ENCODE peak calls at places on chromosomes 16 and 17, in five cellular contexts. J, U, Q, X and B are unnamed samples. For H3K4me1, the result is how much of the 10 kb centered on the place peaks cover.

GRCh38 chr17:81436294-81436849 is 41.1 kb downstream of the BAHCC1 start:
- DNase-seq in J (peak), U (no peak), Q (peak), X (no peak), B (peak)

GRCh38 chr17:8235676-8236075 is 12.2 kb downstream of the CTC1 start:
- DNase-seq in J (no peak), U (no peak), Q (no peak), X (no peak), B (no peak)

GRCh38 chr16:13104772-13105171 is 203.4 kb downstream of the SHISA9 start:
- DNase-seq in J (no peak), U (no peak), Q (no peak), X (no peak), B (no peak)

GRCh38 chr17:77499699-77500435 is 359.1 kb downstream of the SEC14L1 start:
- DNase-seq in J (no peak), U (peak), Q (no peak), X (no peak), B (no peak)

GRCh38 chr17:65794572-65794971 is 233.1 kb upstream of the AXIN2 start:
- DNase-seq in J (no peak), U (no peak), Q (no peak), X (peak), B (no peak)

GRCh38 chr17:75645501-75645888 is 12.3 kb downstream of the SMIM5 start:
- DNase-seq in J (no peak), U (no peak), Q (no peak), X (peak), B (no peak)

GRCh38 chr16:3727806-3728381 is 10.6 kb upstream of the TRAP1 start:
- DNase-seq in J (no peak), U (no peak), Q (no peak), X (no peak), B (no peak)

GRCh38 chr17:78781339-78782304 is at the start of gene CYTH1:
- DNase-seq in J (peak), U (peak), Q (no peak), X (peak), B (peak)

GRCh38 chr17:32723310-32723955 is 153.5 kb downstream of the MYO1D start:
- DNase-seq in J (no peak), U (no peak), Q (peak), X (no peak), B (no peak)

GRCh38 chr16:35559911-35560636 is 2100.7 kb downstream of the TP53TG3F start:
- DNase-seq in J (no peak), U (no peak), Q (no peak), X (no peak), B (no peak)

GRCh38 chr16:11253009-11253994 is 2.7 kb downstream of the SOCS1 start:
- DNase-seq in J (no peak), U (no peak), Q (no peak), X (no peak), B (no peak)

GRCh38 chr17:82283208-82283749 is 9.8 kb upstream of the CSNK1D start:
- DNase-seq in J (no peak), U (no peak), Q (no peak), X (no peak), B (no peak)

GRCh38 chr17:12730931-12731521 is 58.3 kb upstream of the ARHGAP44 start:
- DNase-seq in J (peak), U (peak), Q (peak), X (peak), B (no peak)

GRCh38 chr17:7884581-7885356 is 3.8 kb upstream of the CHD3 start:
- DNase-seq in J (peak), U (no peak), Q (no peak), X (no peak), B (peak)

GRCh38 chr17:14738652-14738988 is 437.7 kb downstream of the HS3ST3B1 start:
- DNase-seq in J (no peak), U (no peak), Q (no peak), X (no peak), B (no peak)

GRCh38 chr16:52649870-52650269 is 102.9 kb upstream of the TOX3 start:
- DNase-seq in J (no peak), U (no peak), Q (no peak), X (no peak), B (no peak)

GRCh38 chr17:44733753-44734152 is 25.0 kb upstream of the ADAM11 start:
- DNase-seq in J (no peak), U (no peak), Q (no peak), X (no peak), B (no peak)

GRCh38 chr17:58412910-58413630 is 4.3 kb downstream of the RNF43 start:
- DNase-seq in J (no peak), U (no peak), Q (no peak), X (no peak), B (no peak)

GRCh38 chr16:16184594-16184993 is 38.7 kb downstream of the ABCC6 start:
- DNase-seq in J (no peak), U (no peak), Q (no peak), X (no peak), B (no peak)

GRCh38 chr17:72592242-72592966 is 471.6 kb downstream of the SOX9 start:
- DNase-seq in J (peak), U (peak), Q (peak), X (peak), B (peak)

GRCh38 chr17:58377005-58377660 is 25.1 kb upstream of the SUPT4H1 start:
- DNase-seq in J (no peak), U (no peak), Q (no peak), X (peak), B (no peak)

GRCh38 chr17:58702708-58703107 is 10.3 kb downstream of the RAD51C start:
- DNase-seq in J (no peak), U (no peak), Q (no peak), X (no peak), B (no peak)

GRCh38 chr17:33968350-33969044 is 286.6 kb upstream of the CCL2 start:
- DNase-seq in J (no peak), U (no peak), Q (no peak), X (no peak), B (no peak)

GRCh38 chr17:65896889-65897288 is 295.0 kb downstream of the CEP112 start:
- DNase-seq in J (no peak), U (no peak), Q (no peak), X (no peak), B (no peak)

GRCh38 chr17:5975651-5976050 is 94.5 kb upstream of the WSCD1 start:
- DNase-seq in J (no peak), U (no peak), Q (no peak), X (no peak), B (no peak)

GRCh38 chr16:507996-508395 is 19.5 kb upstream of the CAPN15 start:
- DNase-seq in J (no peak), U (no peak), Q (no peak), X (no peak), B (no peak)

GRCh38 chr17:37090941-37091340 is 142.2 kb downstream of the AATF start:
- DNase-seq in J (no peak), U (no peak), Q (no peak), X (no peak), B (no peak)

GRCh38 chr16:24758373-24758772 is 28.9 kb downstream of the TNRC6A start:
- DNase-seq in J (no peak), U (no peak), Q (no peak), X (no peak), B (no peak)

GRCh38 chr16:54287018-54287757 is 601 bp upstream of the IRX3 start:
- DNase-seq in J (no peak), U (peak), Q (no peak), X (no peak), B (no peak)

GRCh38 chr16:66984902-66985311 is 3.5 kb upstream of the CES4A start:
- DNase-seq in J (no peak), U (no peak), Q (no peak), X (no peak), B (no peak)

GRCh38 chr16:90032664-90033346 is 13.5 kb upstream of the DBNDD1 start:
- DNase-seq in J (no peak), U (no peak), Q (no peak), X (no peak), B (no peak)

GRCh38 chr16:19520861-19521331 is 1.0 kb downstream of the GDE1 start:
- DNase-seq in J (no peak), U (no peak), Q (no peak), X (peak), B (no peak)

DNA sequence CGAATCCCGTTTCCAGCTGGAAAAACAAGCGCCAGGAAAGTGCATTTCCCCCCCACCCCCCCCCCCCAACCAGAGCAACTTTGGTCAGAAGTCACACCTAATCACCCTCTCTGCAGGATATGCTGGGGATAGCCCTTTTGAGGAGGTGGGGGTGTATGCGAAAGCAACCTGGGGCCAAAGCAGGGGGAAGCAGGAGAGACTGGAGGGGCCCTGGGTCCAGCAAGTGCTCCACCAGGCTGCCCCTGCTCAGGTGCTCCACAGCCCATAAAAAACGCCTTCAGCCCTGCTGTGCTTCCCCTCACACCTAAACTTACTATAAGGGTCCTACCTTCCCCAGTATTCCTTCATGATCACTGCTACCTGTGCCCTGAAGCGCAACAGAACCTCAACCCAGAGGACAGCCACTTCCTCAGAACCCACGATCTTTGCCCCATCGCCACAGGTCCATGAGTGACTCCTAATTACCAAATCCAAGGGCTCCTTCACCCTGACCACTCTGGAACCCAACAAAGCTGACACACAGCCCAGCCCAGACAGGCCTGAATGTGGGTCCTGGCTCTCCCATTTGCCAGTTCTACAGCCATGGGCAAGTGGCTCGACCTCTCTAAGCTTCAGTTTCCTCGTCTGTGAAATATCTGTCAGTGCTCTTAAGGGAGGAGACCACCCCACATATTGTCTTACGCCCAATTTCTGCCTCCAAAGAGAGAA is 18.1 kb upstream of the ENDOV start:
- DNase-seq in J (no peak), U (no peak), Q (no peak), X (no peak), B (no peak)
- H3K4me1 ChIP-seq in J (under half), U (under half), Q (under half), X (under half), B (under half)

GRCh38 chr16:50697881-50698767 is 4.7 kb downstream of the NOD2 start:
- DNase-seq in J (peak), U (peak), Q (peak), X (peak), B (peak)

GRCh38 chr16:50695017-50696000 is 1.9 kb downstream of the NOD2 start:
- DNase-seq in J (no peak), U (no peak), Q (no peak), X (peak), B (peak)

GRCh38 chr16:50697421-50697715 is 4.0 kb downstream of the NOD2 start:
- DNase-seq in J (no peak), U (peak), Q (no peak), X (no peak), B (no peak)

GRCh38 chr16:50696126-50696525 is 2.7 kb downstream of the NOD2 start:
- DNase-seq in J (no peak), U (no peak), Q (no peak), X (peak), B (no peak)

GRCh38 chr16:50696575-50697420 is 3.4 kb downstream of the NOD2 start:
- DNase-seq in J (peak), U (peak), Q (peak), X (peak), B (peak)
- H3K4me1 ChIP-seq in J (under half), U (half or more), Q (under half), X (under half), B (under half)

GRCh38 chr16:48536600-48537200 is 73.3 kb downstream of the N4BP1 start:
- DNase-seq in J (no peak), U (no peak), Q (no peak), X (no peak), B (no peak)

GRCh38 chr16:48535831-48536599 is 74.0 kb downstream of the N4BP1 start:
- DNase-seq in J (peak), U (peak), Q (peak), X (no peak), B (peak)

GRCh38 chr16:48533931-48534330 is 76.0 kb downstream of the N4BP1 start:
- DNase-seq in J (no peak), U (peak), Q (no peak), X (no peak), B (no peak)

GRCh38 chr16:48534601-48535340 is 75.2 kb downstream of the N4BP1 start:
- DNase-seq in J (no peak), U (peak), Q (no peak), X (no peak), B (no peak)

DNA sequence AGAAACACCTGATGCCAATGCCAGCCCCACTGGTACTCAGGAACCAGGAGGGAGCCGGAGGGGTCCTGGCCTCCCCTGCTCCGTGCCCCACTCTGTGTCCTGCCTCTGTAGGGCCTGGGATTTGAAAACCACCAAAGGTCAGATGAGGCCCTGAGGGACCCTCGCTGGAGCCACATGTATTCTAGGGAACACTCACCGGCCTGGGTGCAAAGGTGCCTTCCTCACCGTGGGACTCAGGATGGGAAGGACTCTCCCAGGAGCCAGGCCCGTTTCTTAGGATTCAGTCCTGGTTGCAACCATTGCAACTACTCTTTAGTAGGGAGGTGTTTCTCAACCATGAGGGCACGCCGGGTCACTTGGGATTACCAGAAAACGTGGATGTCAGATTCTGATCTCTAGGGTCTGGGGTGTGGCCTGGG is 74.6 kb downstream of the N4BP1 start:
- DNase-seq in J (no peak), U (peak), Q (no peak), X (no peak), B (peak)
- H3K4me1 ChIP-seq in J (under half), U (half or more), Q (half or more), X (under half), B (under half)

DNA sequence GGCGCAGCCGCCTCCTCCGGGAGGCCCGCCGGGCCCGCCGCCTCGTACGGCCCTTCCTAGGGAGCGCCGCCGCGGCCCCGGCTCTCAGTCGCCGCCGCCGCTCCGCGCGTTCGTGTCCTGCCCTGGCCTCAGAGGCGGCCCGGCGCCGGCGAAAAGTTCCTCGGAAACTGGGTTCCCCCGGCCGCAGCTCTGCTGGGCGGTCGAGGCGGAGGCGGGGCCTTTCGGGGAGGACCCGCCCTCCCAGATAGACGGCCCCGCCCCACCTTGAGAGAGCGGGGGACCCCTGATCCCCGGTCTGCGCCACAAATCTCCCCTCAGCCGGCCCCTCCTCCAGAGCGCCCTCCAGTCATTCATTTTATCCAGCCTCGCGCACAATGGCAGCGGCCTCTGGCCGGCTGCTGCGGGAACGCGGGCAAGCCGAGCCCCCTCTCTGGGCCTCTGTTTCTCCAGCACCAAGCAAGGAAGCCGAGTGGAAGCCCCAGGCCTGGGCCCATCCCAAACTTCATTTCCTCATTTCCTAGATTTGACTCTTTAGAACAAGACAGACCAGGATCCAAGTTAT is at the start of gene SREBF1:
- DNase-seq in J (peak), U (no peak), Q (no peak), X (peak), B (peak)
- H3K4me1 ChIP-seq in J (under half), U (half or more), Q (half or more), X (under half), B (half or more)

GRCh38 chr17:71409712-71410111 is 711.1 kb upstream of the SOX9 start:
- DNase-seq in J (no peak), U (no peak), Q (no peak), X (no peak), B (no peak)
- H3K4me1 ChIP-seq in J (under half), U (under half), Q (under half), X (under half), B (under half)

GRCh38 chr16:59440502-59440901 is 706.4 kb upstream of the GOT2 start:
- DNase-seq in J (no peak), U (no peak), Q (no peak), X (no peak), B (no peak)
- H3K4me1 ChIP-seq in J (under half), U (under half), Q (under half), X (under half), B (under half)

DNA sequence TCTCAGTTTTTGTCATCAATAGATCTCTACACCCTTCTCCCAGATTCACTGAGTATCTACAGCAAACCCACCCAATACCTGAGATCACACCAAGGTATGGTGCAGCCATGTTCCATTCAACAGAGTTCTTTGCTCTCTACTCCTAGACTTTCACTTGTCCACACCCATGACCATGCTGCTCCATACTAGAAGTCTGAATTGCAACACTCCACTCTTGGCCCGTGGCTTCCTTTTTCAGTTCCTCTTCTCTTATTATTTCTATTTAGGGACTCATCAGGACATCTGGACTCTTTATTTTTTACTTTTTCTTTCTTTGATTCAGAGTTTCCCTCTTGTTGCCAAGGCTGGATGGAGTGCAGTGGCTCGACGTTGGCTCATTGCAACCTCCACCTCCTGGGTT is 37.1 kb downstream of the YWHAE start:
- DNase-seq in J (no peak), U (no peak), Q (peak), X (no peak), B (peak)
- H3K4me1 ChIP-seq in J (under half), U (half or more), Q (half or more), X (under half), B (under half)

DNA sequence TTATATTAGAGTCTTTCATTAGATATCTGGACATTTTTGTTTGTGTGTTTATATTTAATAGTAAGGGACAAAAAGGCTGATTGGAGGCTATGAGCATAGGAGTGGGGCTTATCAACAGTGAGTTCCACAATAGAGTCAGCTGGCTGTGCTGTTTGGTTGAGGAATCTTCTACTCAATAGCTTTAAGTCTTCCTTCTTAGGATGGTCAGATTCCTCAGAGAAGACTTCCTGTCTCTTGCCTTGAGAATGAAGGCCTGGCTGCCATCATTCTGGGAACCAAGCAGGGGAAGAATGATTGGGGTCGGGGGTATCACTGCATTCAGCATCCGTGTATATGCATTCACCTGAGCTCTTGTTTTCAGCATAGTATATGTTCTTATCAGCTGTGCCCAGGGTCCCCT is 31.9 kb upstream of the ABCC11 start:
- DNase-seq in J (no peak), U (no peak), Q (no peak), X (no peak), B (no peak)
- H3K4me1 ChIP-seq in J (under half), U (under half), Q (half or more), X (under half), B (under half)

DNA sequence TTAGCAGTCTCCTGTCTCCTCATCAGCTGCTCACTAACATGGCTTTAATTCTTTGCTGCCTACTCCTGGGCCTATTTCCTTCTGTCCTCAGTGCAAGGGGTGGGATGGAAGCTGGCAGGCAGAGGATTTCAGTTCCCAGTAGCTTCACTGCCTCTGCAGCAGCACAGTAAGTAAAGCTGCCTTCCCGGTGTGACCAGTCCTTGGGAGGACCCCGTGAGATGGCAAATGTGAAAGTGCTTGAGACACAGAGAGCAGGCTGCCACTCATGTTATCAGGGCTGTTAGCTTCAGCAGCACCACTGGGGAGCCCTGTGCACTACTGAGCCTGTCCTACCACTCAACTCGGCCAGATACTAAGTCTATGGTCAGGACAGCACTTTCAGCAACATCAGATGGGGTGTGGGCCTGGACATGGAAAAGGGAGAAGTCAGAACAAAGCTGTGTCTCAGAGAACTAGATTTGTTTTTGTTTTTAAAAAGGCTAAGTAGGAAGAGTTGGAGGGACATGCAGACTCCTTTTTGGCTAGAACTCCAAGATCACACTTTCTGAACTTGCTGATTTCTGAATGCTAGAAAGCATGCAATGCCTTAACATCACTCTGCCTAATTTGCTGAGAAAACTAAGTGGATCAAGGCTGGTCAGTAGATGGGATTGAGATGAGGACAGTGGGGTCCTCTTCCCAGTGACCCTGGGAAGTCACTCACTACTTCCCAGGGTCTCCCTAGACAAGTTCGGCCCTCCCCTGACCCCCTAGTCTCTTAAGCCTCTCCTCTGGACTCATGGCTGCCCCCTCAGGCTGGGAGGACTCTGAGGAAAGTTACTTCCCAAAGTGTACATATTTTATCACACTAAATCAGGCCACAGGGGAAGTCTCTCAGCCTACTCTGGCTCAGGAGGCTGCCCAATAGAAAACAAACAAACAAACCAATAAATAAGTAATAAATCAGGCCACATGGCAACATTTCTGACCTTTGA is 1.1 kb downstream of the ACSF2 start:
- DNase-seq in J (peak), U (no peak), Q (peak), X (peak), B (peak)
- H3K4me1 ChIP-seq in J (under half), U (half or more), Q (under half), X (half or more), B (under half)